ENCODE peak calls at places on chromosomes 1 and 21, in seven cellular contexts. B is AG09309, R is cardiac fibroblast, F is pancreas, U is fibroblast of pulmonary artery, K is bronchial epithelial cell, L is AG04450. X is an unnamed sample.

GRCh38 chr21:36504067-36505058 is 24.4 kb upstream of the CLDN14 start:
- DNase-seq in L (peak; percentile 24), K (peak; percentile 42), B (peak; percentile 8), F (no peak), U (peak; percentile 77), R (peak; percentile 76), X (no peak)

GRCh38 chr1:41325801-41326200 is 35.4 kb upstream of the FOXO6 start:
- DNase-seq in B (no peak), F (no peak), R (no peak), U (no peak), K (no peak), L (no peak), X (no peak)

GRCh38 chr1:33902486-33903209 is 38.8 kb downstream of the HMGB4 start:
- DNase-seq in F (no peak), R (no peak), K (no peak), B (peak; percentile 11), L (no peak), U (no peak), X (no peak)

GRCh38 chr1:87201768-87202167 is 126.9 kb upstream of the LMO4 start:
- DNase-seq in R (no peak), K (no peak), U (no peak), L (no peak), F (no peak), B (no peak), X (no peak)

GRCh38 chr1:7536891-7537591 is 234.1 kb upstream of the VAMP3 start:
- DNase-seq in B (no peak), K (no peak), R (no peak), U (no peak), L (no peak), F (peak; percentile 43), X (no peak)

GRCh38 chr1:4024811-4025210 is 124.7 kb upstream of the C1orf174 start:
- DNase-seq in K (no peak), B (no peak), F (no peak), U (no peak), R (no peak), L (no peak), X (no peak)

GRCh38 chr1:35554261-35555211 is 2.7 kb downstream of the KIAA0319L start:
- DNase-seq in B (no peak), U (no peak), L (no peak), K (peak; percentile 45), F (no peak), R (no peak), X (no peak)

GRCh38 chr1:115031595-115031994 is 2.0 kb downstream of the TSHB start:
- DNase-seq in R (no peak), F (no peak), B (no peak), L (no peak), K (no peak), U (no peak), X (no peak)

GRCh38 chr1:183272390-183272801 is 86.3 kb downstream of the LAMC2 start:
- DNase-seq in R (peak; percentile 87), B (peak; percentile 94), K (peak; percentile 66), F (no peak), L (no peak), U (peak; percentile 59), X (no peak)

GRCh38 chr1:35748326-35748725 is 21.5 kb downstream of the CLSPN start:
- DNase-seq in B (no peak), L (no peak), K (peak; percentile 79), U (no peak), R (no peak), F (no peak), X (no peak)

GRCh38 chr1:85195703-85196102 is 5.1 kb downstream of the SYDE2 start:
- DNase-seq in B (no peak), L (no peak), F (no peak), U (no peak), R (no peak), K (no peak), X (no peak)

GRCh38 chr1:150235436-150235851 is 468 bp downstream of the ANP32E start:
- DNase-seq in B (no peak), F (no peak), U (no peak), R (no peak), L (no peak), K (no peak), X (no peak)

GRCh38 chr1:195733826-195734225 is 874.4 kb downstream of the KCNT2 start:
- DNase-seq in B (no peak), L (no peak), K (peak; percentile 4), F (no peak), U (peak; percentile 13), R (peak; percentile 1), X (no peak)

GRCh38 chr1:223462866-223463404 is 69.7 kb downstream of the CCDC185 start:
- DNase-seq in B (no peak), R (no peak), K (no peak), F (no peak), L (no peak), U (no peak), X (no peak)

GRCh38 chr1:206471415-206471801 is 1.1 kb downstream of the IKBKE start:
- DNase-seq in F (no peak), K (no peak), R (no peak), B (no peak), U (no peak), L (no peak), X (no peak)

GRCh38 chr1:37851782-37852210 is 7.6 kb downstream of the MTF1 start:
- DNase-seq in K (peak; percentile 59), F (no peak), B (no peak), L (no peak), U (peak; percentile 24), R (peak; percentile 28), X (no peak)

GRCh38 chr1:224211262-224211962 is 28.4 kb downstream of the DEGS1 start:
- DNase-seq in L (peak; percentile 66), U (peak; percentile 81), K (peak; percentile 81), R (peak; percentile 69), B (peak; percentile 32), F (no peak), X (no peak)

GRCh38 chr1:95086949-95087533 is 14.3 kb upstream of the ALG14 start:
- DNase-seq in U (peak; percentile 94), L (peak; percentile 65), R (peak; percentile 96), F (no peak), K (peak; percentile 62), B (peak; percentile 61), X (no peak)

GRCh38 chr1:53512807-53513755 is 53.9 kb downstream of the DMRTB1 start:
- DNase-seq in R (no peak), L (no peak), K (no peak), F (no peak), U (no peak), B (no peak), X (no peak)

GRCh38 chr1:111234866-111235265 is 7.4 kb downstream of the CHI3L2 start:
- DNase-seq in L (no peak), K (peak; percentile 80), R (no peak), U (no peak), F (no peak), B (peak; percentile 39), X (no peak)

GRCh38 chr1:226394461-226394860 is 13.4 kb downstream of the PARP1 start:
- DNase-seq in L (no peak), U (no peak), B (no peak), R (no peak), K (no peak), F (no peak), X (no peak)

GRCh38 chr1:156308078-156308477 is 9.0 kb upstream of the VHLL start:
- DNase-seq in K (no peak), B (no peak), U (peak; percentile 37), R (peak; percentile 34), F (no peak), L (no peak), X (no peak)

GRCh38 chr1:235997916-235998315 is 67.0 kb downstream of the NID1 start:
- DNase-seq in U (no peak), L (no peak), F (no peak), K (no peak), B (no peak), R (no peak), X (no peak)

GRCh38 chr1:30407030-30407861 is 316.1 kb downstream of the MATN1 start:
- DNase-seq in U (no peak), B (no peak), F (no peak), R (no peak), L (no peak), K (no peak), X (no peak)

GRCh38 chr1:116571215-116571919 is 541 bp upstream of the CD58 start:
- DNase-seq in B (no peak), U (no peak), F (no peak), K (no peak), L (no peak), R (no peak), X (no peak)

GRCh38 chr1:37692834-37693175 is 489 bp downstream of the CDCA8 start:
- DNase-seq in U (no peak), R (no peak), K (no peak), B (no peak), L (no peak), F (no peak), X (no peak)

GRCh38 chr1:43952731-43953350 is 6.1 kb downstream of the IPO13 start:
- DNase-seq in L (no peak), U (no peak), R (no peak), K (peak; percentile 36), B (no peak), F (peak; percentile 32), X (no peak)

GRCh38 chr1:3695326-3696217 is 43.3 kb downstream of the TP73 start:
- DNase-seq in B (no peak), F (no peak), L (no peak), K (no peak), R (peak; percentile 39), U (peak; percentile 28), X (no peak)

GRCh38 chr1:60227581-60228252 is 154.1 kb upstream of the C1orf87 start:
- DNase-seq in K (peak; percentile 79), L (no peak), U (no peak), B (no peak), R (peak; percentile 1), F (no peak), X (no peak)

GRCh38 chr1:175708787-175709186 is 34.6 kb downstream of the TNR start:
- DNase-seq in B (no peak), U (no peak), R (peak; percentile 17), K (no peak), F (no peak), L (no peak), X (no peak)
- TF ChIP-seq CTCF in B (no peak), U (no peak), R (no peak), K (no peak), F (no peak), L (no peak), X (no peak)

DNA sequence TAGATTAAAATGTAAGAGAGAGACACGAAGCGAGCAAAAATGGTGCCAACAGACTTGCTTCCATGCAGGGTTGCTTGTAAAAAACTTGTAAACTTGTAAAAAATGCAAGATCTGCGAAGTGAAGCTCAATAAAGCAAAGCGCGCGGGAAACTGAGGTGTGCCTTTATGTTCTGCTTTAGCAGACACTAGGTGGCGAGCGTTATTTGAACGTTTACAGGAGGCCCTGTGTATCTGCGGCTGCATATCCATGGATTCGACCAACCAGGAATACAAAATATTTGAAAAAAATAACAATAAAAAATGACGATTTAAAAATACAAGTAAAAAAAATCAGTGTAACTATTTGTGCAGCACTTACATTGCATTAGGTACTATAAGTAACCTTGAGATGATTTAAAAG is 1.5 kb downstream of the UBE2G2 start:
- DNase-seq in K (peak; percentile 50), F (no peak), L (no peak), B (no peak), U (peak; percentile 65), R (peak; percentile 69), X (no peak)
- TF ChIP-seq CTCF in K (peak; percentile 48), F (no peak), L (peak; percentile 58), B (peak; percentile 63), U (peak; percentile 54), R (peak; percentile 41), X (peak; percentile 78)

GRCh38 chr21:14403681-14404318 is 20.9 kb upstream of the HSPA13 start:
- DNase-seq in R (peak; percentile 56), L (no peak), B (peak; percentile 11), K (peak; percentile 40), F (no peak), U (peak; percentile 64), X (no peak)
- TF ChIP-seq CTCF in R (peak; percentile 56), L (peak; percentile 66), B (peak; percentile 50), K (peak; percentile 56), F (peak; percentile 29), U (peak; percentile 63), X (peak; percentile 86)

GRCh38 chr1:12342261-12343003 is 112.6 kb downstream of the VPS13D start:
- DNase-seq in F (no peak), B (no peak), K (no peak), L (no peak), R (no peak), U (no peak), X (no peak)
- TF ChIP-seq CTCF in F (no peak), B (no peak), K (no peak), L (no peak), R (no peak), U (no peak), X (no peak)

X was measured in chondrocyte.